ENCODE peak calls at places on chromosomes 11 and 22, in eight cellular contexts. One of them, this sample, is unnamed.

GRCh38 chr11:19628018-19628417 is 84.6 kb upstream of the NAV2 start:
- DNase-seq in non-pigmented ciliary epithelial cell: no peak
- DNase-seq in GDM1: no peak
- DNase-seq in A673: no peak
- DNase-seq in naive B cell: no peak
- DNase-seq in foreskin fibroblast: peak; percentile 95
- DNase-seq in stimulated activated CD8-positive, alpha-beta memory T cell treated with anti-CD3 and anti-CD28 coated beads, Interleukin-2, amount 100 ng/mL, for 1 hour: no peak
- DNase-seq in kidney: peak; percentile 90
- DNase-seq in this sample: peak; percentile 97

GRCh38 chr11:5297671-5298070 is 4.1 kb downstream of the OR51B4 start:
- DNase-seq in non-pigmented ciliary epithelial cell: no peak
- DNase-seq in GDM1: no peak
- DNase-seq in A673: peak; percentile 64
- DNase-seq in naive B cell: no peak
- DNase-seq in foreskin fibroblast: no peak
- DNase-seq in stimulated activated CD8-positive, alpha-beta memory T cell treated with anti-CD3 and anti-CD28 coated beads, Interleukin-2, amount 100 ng/mL, for 1 hour: no peak
- DNase-seq in kidney: no peak
- DNase-seq in this sample: no peak

GRCh38 chr11:104343578-104343977 is 179.6 kb upstream of the PDGFD start:
- DNase-seq in non-pigmented ciliary epithelial cell: no peak
- DNase-seq in GDM1: no peak
- DNase-seq in A673: peak; percentile 29
- DNase-seq in naive B cell: no peak
- DNase-seq in foreskin fibroblast: no peak
- DNase-seq in stimulated activated CD8-positive, alpha-beta memory T cell treated with anti-CD3 and anti-CD28 coated beads, Interleukin-2, amount 100 ng/mL, for 1 hour: no peak
- DNase-seq in kidney: no peak
- DNase-seq in this sample: no peak

GRCh38 chr11:108871867-108872266 is 207.0 kb downstream of the DDX10 start:
- DNase-seq in non-pigmented ciliary epithelial cell: no peak
- DNase-seq in GDM1: no peak
- DNase-seq in A673: no peak
- DNase-seq in naive B cell: no peak
- DNase-seq in foreskin fibroblast: no peak
- DNase-seq in stimulated activated CD8-positive, alpha-beta memory T cell treated with anti-CD3 and anti-CD28 coated beads, Interleukin-2, amount 100 ng/mL, for 1 hour: no peak
- DNase-seq in kidney: no peak
- DNase-seq in this sample: no peak

GRCh38 chr11:107696140-107696539 is 15.7 kb downstream of the SLN start:
- DNase-seq in non-pigmented ciliary epithelial cell: peak; percentile 87
- DNase-seq in GDM1: no peak
- DNase-seq in A673: peak; percentile 30
- DNase-seq in naive B cell: no peak
- DNase-seq in foreskin fibroblast: peak; percentile 87
- DNase-seq in stimulated activated CD8-positive, alpha-beta memory T cell treated with anti-CD3 and anti-CD28 coated beads, Interleukin-2, amount 100 ng/mL, for 1 hour: no peak
- DNase-seq in kidney: no peak
- DNase-seq in this sample: peak; percentile 94

GRCh38 chr11:119885067-119885466 is 156.1 kb upstream of the NECTIN1 start:
- DNase-seq in non-pigmented ciliary epithelial cell: no peak
- DNase-seq in GDM1: no peak
- DNase-seq in A673: no peak
- DNase-seq in naive B cell: no peak
- DNase-seq in foreskin fibroblast: no peak
- DNase-seq in stimulated activated CD8-positive, alpha-beta memory T cell treated with anti-CD3 and anti-CD28 coated beads, Interleukin-2, amount 100 ng/mL, for 1 hour: no peak
- DNase-seq in kidney: peak; percentile 27
- DNase-seq in this sample: no peak

GRCh38 chr11:41978951-41979350 is 519.5 kb upstream of the LRRC4C start:
- DNase-seq in non-pigmented ciliary epithelial cell: no peak
- DNase-seq in GDM1: no peak
- DNase-seq in A673: no peak
- DNase-seq in naive B cell: no peak
- DNase-seq in foreskin fibroblast: no peak
- DNase-seq in stimulated activated CD8-positive, alpha-beta memory T cell treated with anti-CD3 and anti-CD28 coated beads, Interleukin-2, amount 100 ng/mL, for 1 hour: no peak
- DNase-seq in kidney: no peak
- DNase-seq in this sample: no peak

GRCh38 chr22:34454598-34454997 is 534.3 kb upstream of the LARGE1 start:
- DNase-seq in non-pigmented ciliary epithelial cell: no peak
- DNase-seq in GDM1: no peak
- DNase-seq in A673: no peak
- DNase-seq in naive B cell: no peak
- DNase-seq in foreskin fibroblast: no peak
- DNase-seq in stimulated activated CD8-positive, alpha-beta memory T cell treated with anti-CD3 and anti-CD28 coated beads, Interleukin-2, amount 100 ng/mL, for 1 hour: no peak
- DNase-seq in kidney: no peak
- DNase-seq in this sample: no peak

GRCh38 chr22:35683560-35683959 is 34.1 kb upstream of the APOL5 start:
- DNase-seq in non-pigmented ciliary epithelial cell: no peak
- DNase-seq in GDM1: no peak
- DNase-seq in A673: no peak
- DNase-seq in naive B cell: no peak
- DNase-seq in foreskin fibroblast: no peak
- DNase-seq in stimulated activated CD8-positive, alpha-beta memory T cell treated with anti-CD3 and anti-CD28 coated beads, Interleukin-2, amount 100 ng/mL, for 1 hour: no peak
- DNase-seq in kidney: no peak
- DNase-seq in this sample: no peak

GRCh38 chr11:86212212-86212611 is 32.3 kb upstream of the EED start:
- DNase-seq in non-pigmented ciliary epithelial cell: no peak
- DNase-seq in GDM1: no peak
- DNase-seq in A673: no peak
- DNase-seq in naive B cell: no peak
- DNase-seq in foreskin fibroblast: no peak
- DNase-seq in stimulated activated CD8-positive, alpha-beta memory T cell treated with anti-CD3 and anti-CD28 coated beads, Interleukin-2, amount 100 ng/mL, for 1 hour: no peak
- DNase-seq in kidney: no peak
- DNase-seq in this sample: no peak

GRCh38 chr11:104772806-104773241 is 125.4 kb downstream of the CASP12 start:
- DNase-seq in non-pigmented ciliary epithelial cell: peak; percentile 93
- DNase-seq in GDM1: no peak
- DNase-seq in A673: peak; percentile 91
- DNase-seq in naive B cell: no peak
- DNase-seq in foreskin fibroblast: peak; percentile 95
- DNase-seq in stimulated activated CD8-positive, alpha-beta memory T cell treated with anti-CD3 and anti-CD28 coated beads, Interleukin-2, amount 100 ng/mL, for 1 hour: no peak
- DNase-seq in kidney: no peak
- DNase-seq in this sample: peak; percentile 47

GRCh38 chr22:23035557-23036277 is 34.6 kb upstream of the GNAZ start:
- DNase-seq in non-pigmented ciliary epithelial cell: no peak
- DNase-seq in GDM1: no peak
- DNase-seq in A673: no peak
- DNase-seq in naive B cell: peak; percentile 68
- DNase-seq in foreskin fibroblast: no peak
- DNase-seq in stimulated activated CD8-positive, alpha-beta memory T cell treated with anti-CD3 and anti-CD28 coated beads, Interleukin-2, amount 100 ng/mL, for 1 hour: no peak
- DNase-seq in kidney: no peak
- DNase-seq in this sample: no peak

GRCh38 chr11:78163828-78164227 is 24.4 kb upstream of the ALG8 start:
- DNase-seq in non-pigmented ciliary epithelial cell: no peak
- DNase-seq in GDM1: no peak
- DNase-seq in A673: no peak
- DNase-seq in naive B cell: no peak
- DNase-seq in foreskin fibroblast: no peak
- DNase-seq in stimulated activated CD8-positive, alpha-beta memory T cell treated with anti-CD3 and anti-CD28 coated beads, Interleukin-2, amount 100 ng/mL, for 1 hour: no peak
- DNase-seq in kidney: no peak
- DNase-seq in this sample: no peak

GRCh38 chr22:30226192-30226832 is 20.2 kb downstream of the LIF start:
- DNase-seq in non-pigmented ciliary epithelial cell: no peak
- DNase-seq in GDM1: no peak
- DNase-seq in A673: no peak
- DNase-seq in naive B cell: no peak
- DNase-seq in foreskin fibroblast: no peak
- DNase-seq in stimulated activated CD8-positive, alpha-beta memory T cell treated with anti-CD3 and anti-CD28 coated beads, Interleukin-2, amount 100 ng/mL, for 1 hour: no peak
- DNase-seq in kidney: no peak
- DNase-seq in this sample: peak; percentile 93

GRCh38 chr11:17991799-17992433 is 20.9 kb downstream of the SERGEF start:
- DNase-seq in non-pigmented ciliary epithelial cell: no peak
- DNase-seq in GDM1: peak; percentile 27
- DNase-seq in A673: peak; percentile 68
- DNase-seq in naive B cell: peak; percentile 33
- DNase-seq in foreskin fibroblast: peak; percentile 48
- DNase-seq in stimulated activated CD8-positive, alpha-beta memory T cell treated with anti-CD3 and anti-CD28 coated beads, Interleukin-2, amount 100 ng/mL, for 1 hour: peak; percentile 20
- DNase-seq in kidney: no peak
- DNase-seq in this sample: peak; percentile 41

GRCh38 chr22:42621505-42622002 is 6.9 kb upstream of the POLDIP3 start:
- DNase-seq in non-pigmented ciliary epithelial cell: no peak
- DNase-seq in GDM1: peak; percentile 16
- DNase-seq in A673: peak; percentile 64
- DNase-seq in naive B cell: peak; percentile 61
- DNase-seq in foreskin fibroblast: peak; percentile 74
- DNase-seq in stimulated activated CD8-positive, alpha-beta memory T cell treated with anti-CD3 and anti-CD28 coated beads, Interleukin-2, amount 100 ng/mL, for 1 hour: peak; percentile 30
- DNase-seq in kidney: peak; percentile 91
- DNase-seq in this sample: peak; percentile 51

GRCh38 chr11:110092577-110093406 is at the start of gene ZC3H12C:
- DNase-seq in non-pigmented ciliary epithelial cell: no peak
- DNase-seq in GDM1: peak; percentile 68
- DNase-seq in A673: peak; percentile 97
- DNase-seq in naive B cell: peak; percentile 31
- DNase-seq in foreskin fibroblast: peak; percentile 84
- DNase-seq in stimulated activated CD8-positive, alpha-beta memory T cell treated with anti-CD3 and anti-CD28 coated beads, Interleukin-2, amount 100 ng/mL, for 1 hour: no peak
- DNase-seq in kidney: peak; percentile 93
- DNase-seq in this sample: peak; percentile 89

GRCh38 chr11:10418950-10419310 is 36.1 kb upstream of the AMPD3 start:
- DNase-seq in non-pigmented ciliary epithelial cell: no peak
- DNase-seq in GDM1: no peak
- DNase-seq in A673: no peak
- DNase-seq in naive B cell: no peak
- DNase-seq in foreskin fibroblast: no peak
- DNase-seq in stimulated activated CD8-positive, alpha-beta memory T cell treated with anti-CD3 and anti-CD28 coated beads, Interleukin-2, amount 100 ng/mL, for 1 hour: no peak
- DNase-seq in kidney: no peak
- DNase-seq in this sample: no peak

GRCh38 chr22:26170112-26170492 is 840 bp downstream of the SEZ6L start:
- DNase-seq in non-pigmented ciliary epithelial cell: no peak
- DNase-seq in GDM1: no peak
- DNase-seq in A673: no peak
- DNase-seq in naive B cell: no peak
- DNase-seq in foreskin fibroblast: no peak
- DNase-seq in stimulated activated CD8-positive, alpha-beta memory T cell treated with anti-CD3 and anti-CD28 coated beads, Interleukin-2, amount 100 ng/mL, for 1 hour: no peak
- DNase-seq in kidney: no peak
- DNase-seq in this sample: no peak

GRCh38 chr22:29479417-29480261 is at the start of gene NEFH:
- DNase-seq in non-pigmented ciliary epithelial cell: no peak
- DNase-seq in GDM1: no peak
- DNase-seq in A673: peak; percentile 15
- DNase-seq in naive B cell: no peak
- DNase-seq in foreskin fibroblast: no peak
- DNase-seq in stimulated activated CD8-positive, alpha-beta memory T cell treated with anti-CD3 and anti-CD28 coated beads, Interleukin-2, amount 100 ng/mL, for 1 hour: no peak
- DNase-seq in kidney: no peak
- DNase-seq in this sample: no peak

GRCh38 chr22:48438096-48438495 is 1389.6 kb downstream of the BRD1 start:
- DNase-seq in non-pigmented ciliary epithelial cell: no peak
- DNase-seq in GDM1: no peak
- DNase-seq in A673: no peak
- DNase-seq in naive B cell: no peak
- DNase-seq in foreskin fibroblast: no peak
- DNase-seq in stimulated activated CD8-positive, alpha-beta memory T cell treated with anti-CD3 and anti-CD28 coated beads, Interleukin-2, amount 100 ng/mL, for 1 hour: no peak
- DNase-seq in kidney: peak; percentile 36
- DNase-seq in this sample: no peak

GRCh38 chr11:18347471-18348125 is 25.2 kb downstream of the GTF2H1 start:
- DNase-seq in non-pigmented ciliary epithelial cell: peak; percentile 49
- DNase-seq in GDM1: no peak
- DNase-seq in A673: peak; percentile 71
- DNase-seq in naive B cell: no peak
- DNase-seq in foreskin fibroblast: peak; percentile 77
- DNase-seq in stimulated activated CD8-positive, alpha-beta memory T cell treated with anti-CD3 and anti-CD28 coated beads, Interleukin-2, amount 100 ng/mL, for 1 hour: no peak
- DNase-seq in kidney: no peak
- DNase-seq in this sample: peak; percentile 25

GRCh38 chr22:43542681-43543521 is 131.1 kb downstream of the MPPED1 start:
- DNase-seq in non-pigmented ciliary epithelial cell: no peak
- DNase-seq in GDM1: no peak
- DNase-seq in A673: no peak
- DNase-seq in naive B cell: no peak
- DNase-seq in foreskin fibroblast: no peak
- DNase-seq in stimulated activated CD8-positive, alpha-beta memory T cell treated with anti-CD3 and anti-CD28 coated beads, Interleukin-2, amount 100 ng/mL, for 1 hour: no peak
- DNase-seq in kidney: no peak
- DNase-seq in this sample: no peak

GRCh38 chr11:64856382-64857227 is 12.2 kb upstream of the CDC42BPG start:
- DNase-seq in non-pigmented ciliary epithelial cell: no peak
- DNase-seq in GDM1: peak; percentile 48
- DNase-seq in A673: peak; percentile 62
- DNase-seq in naive B cell: no peak
- DNase-seq in foreskin fibroblast: peak; percentile 91
- DNase-seq in stimulated activated CD8-positive, alpha-beta memory T cell treated with anti-CD3 and anti-CD28 coated beads, Interleukin-2, amount 100 ng/mL, for 1 hour: no peak
- DNase-seq in kidney: peak; percentile 95
- DNase-seq in this sample: peak; percentile 98

GRCh38 chr11:91081440-91082088 is 858.7 kb upstream of the CHORDC1 start:
- DNase-seq in non-pigmented ciliary epithelial cell: no peak
- DNase-seq in GDM1: no peak
- DNase-seq in A673: peak; percentile 93
- DNase-seq in naive B cell: no peak
- DNase-seq in foreskin fibroblast: peak; percentile 64
- DNase-seq in stimulated activated CD8-positive, alpha-beta memory T cell treated with anti-CD3 and anti-CD28 coated beads, Interleukin-2, amount 100 ng/mL, for 1 hour: no peak
- DNase-seq in kidney: no peak
- DNase-seq in this sample: peak; percentile 19

GRCh38 chr11:26573896-26574295 is 1.8 kb upstream of the MUC15 start:
- DNase-seq in non-pigmented ciliary epithelial cell: no peak
- DNase-seq in GDM1: no peak
- DNase-seq in A673: peak; percentile 72
- DNase-seq in naive B cell: no peak
- DNase-seq in foreskin fibroblast: no peak
- DNase-seq in stimulated activated CD8-positive, alpha-beta memory T cell treated with anti-CD3 and anti-CD28 coated beads, Interleukin-2, amount 100 ng/mL, for 1 hour: no peak
- DNase-seq in kidney: no peak
- DNase-seq in this sample: no peak

GRCh38 chr11:102172127-102172848 is 62.0 kb downstream of the YAP1 start:
- DNase-seq in non-pigmented ciliary epithelial cell: no peak
- DNase-seq in GDM1: no peak
- DNase-seq in A673: no peak
- DNase-seq in naive B cell: no peak
- DNase-seq in foreskin fibroblast: peak; percentile 37
- DNase-seq in stimulated activated CD8-positive, alpha-beta memory T cell treated with anti-CD3 and anti-CD28 coated beads, Interleukin-2, amount 100 ng/mL, for 1 hour: no peak
- DNase-seq in kidney: no peak
- DNase-seq in this sample: peak; percentile 67

GRCh38 chr11:103870821-103871309 is 165.6 kb upstream of the DDI1 start:
- DNase-seq in non-pigmented ciliary epithelial cell: no peak
- DNase-seq in GDM1: no peak
- DNase-seq in A673: no peak
- DNase-seq in naive B cell: no peak
- DNase-seq in foreskin fibroblast: peak; percentile 43
- DNase-seq in stimulated activated CD8-positive, alpha-beta memory T cell treated with anti-CD3 and anti-CD28 coated beads, Interleukin-2, amount 100 ng/mL, for 1 hour: no peak
- DNase-seq in kidney: peak; percentile 73
- DNase-seq in this sample: no peak

GRCh38 chr22:45423524-45423923 is 10.0 kb downstream of the RIBC2 start:
- DNase-seq in non-pigmented ciliary epithelial cell: no peak
- DNase-seq in GDM1: no peak
- DNase-seq in A673: no peak
- DNase-seq in naive B cell: no peak
- DNase-seq in foreskin fibroblast: no peak
- DNase-seq in stimulated activated CD8-positive, alpha-beta memory T cell treated with anti-CD3 and anti-CD28 coated beads, Interleukin-2, amount 100 ng/mL, for 1 hour: no peak
- DNase-seq in kidney: peak; percentile 12
- DNase-seq in this sample: no peak

GRCh38 chr22:46935506-46936377 is 173.3 kb downstream of the TBC1D22A start:
- DNase-seq in non-pigmented ciliary epithelial cell: no peak
- DNase-seq in GDM1: no peak
- DNase-seq in A673: peak; percentile 16
- DNase-seq in naive B cell: no peak
- DNase-seq in foreskin fibroblast: no peak
- DNase-seq in stimulated activated CD8-positive, alpha-beta memory T cell treated with anti-CD3 and anti-CD28 coated beads, Interleukin-2, amount 100 ng/mL, for 1 hour: no peak
- DNase-seq in kidney: peak; percentile 75
- DNase-seq in this sample: no peak

GRCh38 chr11:57349491-57350274 is 11.5 kb downstream of the P2RX3 start:
- DNase-seq in non-pigmented ciliary epithelial cell: no peak
- DNase-seq in GDM1: no peak
- DNase-seq in A673: peak; percentile 60
- DNase-seq in naive B cell: peak; percentile 36
- DNase-seq in foreskin fibroblast: peak; percentile 23
- DNase-seq in stimulated activated CD8-positive, alpha-beta memory T cell treated with anti-CD3 and anti-CD28 coated beads, Interleukin-2, amount 100 ng/mL, for 1 hour: peak; percentile 45
- DNase-seq in kidney: peak; percentile 82
- DNase-seq in this sample: peak; percentile 48

This sample was measured in RPMI7951.